ENCODE peak calls at places on chromosomes 13 and 19, in eight cellular contexts. S is transverse colon, N is spleen, Z is stomach, W is H1, C is K562, B is HepG2, V is esophagus muscularis mucosa. E is an unnamed sample.

GRCh38 chr13:111282425-111282824 is 38.0 kb upstream of the TEX29 start:
- DNase-seq in B (no peak), N (no peak), V (peak; percentile 8), C (no peak), W (no peak), Z (no peak), S (no peak), E (peak; percentile 78)

GRCh38 chr19:7266832-7267231 is 27.4 kb downstream of the INSR start:
- DNase-seq in V (no peak), B (no peak), N (no peak), S (no peak), W (no peak), Z (no peak), C (no peak), E (no peak)

GRCh38 chr13:50236898-50237318 is 221.7 kb downstream of the KCNRG start:
- DNase-seq in S (no peak), C (no peak), W (no peak), B (no peak), Z (no peak), N (no peak), V (no peak), E (no peak)

GRCh38 chr13:43085545-43085944 is 62.2 kb downstream of the DNAJC15 start:
- DNase-seq in W (no peak), Z (no peak), S (no peak), B (no peak), V (no peak), C (peak; percentile 3), N (no peak), E (no peak)

GRCh38 chr13:107099661-107100060 is 531.7 kb upstream of the ARGLU1 start:
- DNase-seq in S (no peak), B (no peak), Z (no peak), C (no peak), V (no peak), W (no peak), N (no peak), E (no peak)

GRCh38 chr13:105908581-105908980 is 626.9 kb downstream of the EFNB2 start:
- DNase-seq in S (no peak), V (no peak), C (no peak), W (no peak), Z (no peak), N (no peak), B (no peak), E (no peak)

GRCh38 chr19:1110809-1111640 is 7.2 kb downstream of the GPX4 start:
- DNase-seq in N (peak; percentile 73), C (no peak), W (no peak), B (no peak), S (no peak), Z (no peak), V (no peak), E (no peak)

GRCh38 chr13:93775507-93776108 is 549.0 kb downstream of the GPC6 start:
- DNase-seq in C (no peak), N (no peak), Z (no peak), B (peak; percentile 39), V (no peak), S (no peak), W (no peak), E (no peak)

GRCh38 chr13:90968510-90968909 is 379.0 kb upstream of the MIR17HG start:
- DNase-seq in S (no peak), C (no peak), V (no peak), W (peak; percentile 23), Z (no peak), B (peak; percentile 2), N (no peak), E (no peak)

GRCh38 chr13:40983269-40983668 is 35.8 kb downstream of the ELF1 start:
- DNase-seq in W (no peak), B (no peak), Z (no peak), S (no peak), V (no peak), N (no peak), C (no peak), E (no peak)

GRCh38 chr13:50161052-50161451 is 145.8 kb downstream of the KCNRG start:
- DNase-seq in S (no peak), C (peak; percentile 10), V (no peak), W (no peak), Z (no peak), B (peak; percentile 26), N (no peak), E (no peak)

GRCh38 chr13:99617474-99618255 is 116.4 kb downstream of the TM9SF2 start:
- DNase-seq in C (peak; percentile 25), S (peak; percentile 21), N (no peak), W (no peak), V (no peak), Z (no peak), B (peak; percentile 33), E (no peak)

GRCh38 chr13:101529419-101529818 is 76.9 kb downstream of the ITGBL1 start:
- DNase-seq in B (no peak), S (no peak), V (no peak), Z (no peak), N (no peak), W (no peak), C (no peak), E (no peak)

GRCh38 chr13:106418556-106418955 is 116.9 kb downstream of the EFNB2 start:
- DNase-seq in S (no peak), Z (no peak), C (no peak), V (no peak), N (no peak), W (no peak), B (no peak), E (no peak)

GRCh38 chr13:114174529-114174941 is 4.5 kb upstream of the CFAP97D2 start:
- DNase-seq in W (no peak), C (no peak), S (no peak), Z (no peak), V (no peak), B (no peak), N (no peak), E (no peak)

GRCh38 chr13:39273953-39274352 is 235.7 kb downstream of the NHLRC3 start:
- DNase-seq in N (no peak), S (peak; percentile 17), B (no peak), V (no peak), C (no peak), Z (peak; percentile 33), W (no peak), E (no peak)

GRCh38 chr19:17943284-17944221 is 10.7 kb downstream of the CCDC124 start:
- DNase-seq in B (no peak), C (peak; percentile 90), V (no peak), S (no peak), Z (no peak), W (no peak), N (no peak), E (no peak)

GRCh38 chr13:81283062-81283461 is 942.1 kb upstream of the SPRY2 start:
- DNase-seq in B (no peak), V (no peak), C (no peak), Z (no peak), N (no peak), W (no peak), S (no peak), E (no peak)

GRCh38 chr19:31256601-31256990 is 92.6 kb downstream of the TSHZ3 start:
- DNase-seq in N (no peak), S (no peak), B (no peak), W (no peak), C (no peak), Z (no peak), V (peak; percentile 90), E (no peak)

DNA sequence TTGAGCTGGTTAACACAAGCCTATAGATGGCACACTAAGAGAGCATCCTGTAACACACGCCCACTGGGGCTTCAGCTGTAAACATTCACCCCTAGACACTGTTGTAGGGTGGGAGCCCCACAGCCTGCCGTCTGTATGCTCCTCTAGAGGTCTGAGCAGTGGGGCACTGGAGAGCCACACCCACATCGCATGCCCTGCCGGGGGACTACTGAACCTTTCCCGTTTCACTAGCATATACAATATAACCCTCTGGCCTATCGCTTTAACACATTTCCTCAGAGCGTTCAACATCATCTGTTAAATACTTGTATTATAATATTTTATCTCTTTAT is 73.5 kb downstream of the PCDH9 start:
- DNase-seq in Z (no peak), N (no peak), C (no peak), S (no peak), V (no peak), W (no peak), B (no peak), E (no peak)
- TF ChIP-seq POLR2AphosphoS5 in Z (no peak), N (no peak), C (no peak), S (no peak), V (no peak), W (no peak), B (no peak), E (no peak)

GRCh38 chr19:47230921-47231214 is at the start of gene BBC3:
- DNase-seq in N (no peak), Z (no peak), B (no peak), C (no peak), S (no peak), W (no peak), V (no peak), E (no peak)
- TF ChIP-seq POLR2A in N (no peak), Z (no peak), B (no peak), C (no peak), S (no peak), W (no peak), V (no peak), E (peak; percentile 64)

GRCh38 chr19:13846533-13847032 is 30.4 kb upstream of the NANOS3 start:
- DNase-seq in Z (peak; percentile 88), S (peak; percentile 93), C (peak; percentile 84), V (no peak), W (no peak), B (peak; percentile 95), N (peak; percentile 97), E (peak; percentile 75)
- H3K4me3 ChIP-seq in Z (peak overlapping the region; percentile 55), S (peak overlapping the region; percentile 57), C (peak overlapping the region; percentile 49), V (peak overlapping the region; percentile 62), W (peak overlapping the region; percentile 52), B (peak overlapping the region; percentile 70), N (peak overlapping the region; percentile 74), E (no peak overlapping the region)

GRCh38 chr19:50676625-50677197 is 27.5 kb downstream of the C19orf81 start:
- DNase-seq in N (no peak), Z (no peak), W (no peak), C (no peak), V (no peak), B (no peak), S (no peak), E (no peak)

GRCh38 chr19:50679177-50680125 is 30.2 kb downstream of the C19orf81 start:
- DNase-seq in B (peak; percentile 48), S (peak; percentile 77), C (peak; percentile 99), N (peak; percentile 92), W (no peak), Z (peak; percentile 79), V (peak; percentile 94), E (peak; percentile 61)

GRCh38 chr19:50673118-50673517 is 23.9 kb downstream of the C19orf81 start:
- DNase-seq in S (no peak), V (no peak), N (no peak), B (no peak), W (no peak), C (no peak), Z (no peak), E (no peak)

GRCh38 chr19:50678323-50678722 is 29.1 kb downstream of the C19orf81 start:
- DNase-seq in B (no peak), Z (no peak), C (no peak), N (no peak), S (no peak), W (no peak), V (no peak), E (no peak)

DNA sequence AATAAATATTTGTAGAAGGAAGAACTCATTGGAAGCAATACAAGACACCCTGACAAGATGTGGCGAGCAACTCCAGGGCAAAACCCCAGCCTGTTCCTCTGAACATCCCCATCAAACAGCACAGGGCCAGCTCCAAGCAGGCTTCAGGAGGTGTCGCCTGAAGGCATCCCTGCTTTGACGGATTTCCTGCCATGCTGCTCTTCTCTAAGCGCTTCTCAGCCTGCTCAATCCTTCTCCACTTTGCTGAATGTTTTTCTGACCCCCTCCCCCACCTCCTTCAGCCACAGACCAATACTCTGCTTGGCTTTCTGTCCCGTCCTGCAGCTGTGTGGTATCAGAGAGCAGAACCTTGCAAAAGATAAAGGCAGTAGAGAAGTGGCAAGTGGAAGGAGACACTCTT is 28.4 kb downstream of the C19orf81 start:
- DNase-seq in C (no peak), W (no peak), V (no peak), Z (no peak), B (no peak), S (no peak), N (no peak), E (no peak)
- TF ChIP-seq POLR2AphosphoS5 in C (no peak), W (no peak), V (no peak), Z (no peak), B (no peak), S (no peak), N (no peak), E (no peak)